ENCODE peak calls at places on chromosomes 2 and 18, in nine cellular contexts. I is naive B cell; A is astrocyte; M is mammary epithelial cell; U is activated naive CD4-positive, alpha-beta T cell treated with anti-CD3 and anti-CD28 coated beads for 36 hours; K is effector CD4-positive, alpha-beta T cell; L is smooth muscle cell of the brain vasculature; R is body of pancreas; F is retina. C is an unnamed sample.

GRCh38 chr2:46506131-46506706 is 26.9 kb downstream of the TMEM247 start:
- DNase-seq in I (no peak), A (no peak), M (no peak), U (no peak), K (no peak), L (no peak), R (no peak), F (no peak), C (no peak)

GRCh38 chr18:23918395-23919032 is 96.0 kb upstream of the TTC39C start:
- DNase-seq in I (peak), A (peak), M (no peak), U (peak), K (peak), L (peak), R (peak), F (peak), C (peak)

GRCh38 chr18:39602112-39602511 is 2036.5 kb upstream of the CELF4 start:
- DNase-seq in I (no peak), A (no peak), M (no peak), U (no peak), K (no peak), L (no peak), R (no peak), F (peak), C (no peak)

GRCh38 chr2:96895709-96896651 is 26.1 kb upstream of the SEMA4C start:
- DNase-seq in I (no peak), A (no peak), M (peak), U (peak), K (no peak), L (no peak), R (no peak), F (no peak), C (peak)

GRCh38 chr2:1238571-1239138 is 174.6 kb upstream of the TPO start:
- DNase-seq in I (no peak), A (no peak), M (no peak), U (no peak), K (no peak), L (no peak), R (no peak), F (no peak), C (no peak)

GRCh38 chr2:236512267-236512666 is 57.4 kb upstream of the ACKR3 start:
- DNase-seq in I (no peak), A (no peak), M (no peak), U (no peak), K (no peak), L (no peak), R (no peak), F (no peak), C (no peak)

GRCh38 chr2:182522930-182523541 is 96.2 kb upstream of the PDE1A start:
- DNase-seq in I (no peak), A (peak), M (no peak), U (no peak), K (no peak), L (no peak), R (no peak), F (peak), C (no peak)

GRCh38 chr2:164906947-164907346 is 48.4 kb downstream of the SLC38A11 start:
- DNase-seq in I (no peak), A (no peak), M (no peak), U (no peak), K (no peak), L (no peak), R (no peak), F (no peak), C (no peak)

GRCh38 chr18:53490019-53490418 is 734.5 kb downstream of the MBD2 start:
- DNase-seq in I (no peak), A (no peak), M (no peak), U (no peak), K (no peak), L (no peak), R (no peak), F (no peak), C (no peak)

GRCh38 chr2:222492683-222493082 is 68.3 kb downstream of the SGPP2 start:
- DNase-seq in I (no peak), A (no peak), M (no peak), U (no peak), K (no peak), L (no peak), R (no peak), F (no peak), C (no peak)

C was measured in Jurkat, Clone E6-1.